ENCODE peak calls at places on chromosomes 1 and 21, in five cellular contexts. K is EL, L is foreskin melanocyte, D is dermis microvascular lymphatic vessel endothelial cell, Y is memory B cell. J is an unnamed sample.

GRCh38 chr1:88433556-88433955 is 250.5 kb upstream of the PKN2 start:
- DNase-seq in K (peak), L (no peak), D (no peak), Y (no peak), J (no peak)

GRCh38 chr1:11337536-11338350 is 64.7 kb downstream of the UBIAD1 start:
- DNase-seq in K (peak), L (no peak), D (peak), Y (peak), J (peak)

GRCh38 chr1:4056422-4056821 is 156.3 kb upstream of the C1orf174 start:
- DNase-seq in K (no peak), L (no peak), D (no peak), Y (no peak), J (no peak)

GRCh38 chr21:34107606-34108005 is 34.2 kb downstream of the MRPS6 start:
- DNase-seq in K (no peak), L (peak), D (no peak), Y (no peak), J (no peak)

GRCh38 chr1:89608627-89609338 is 24.1 kb upstream of the LRRC8C start:
- DNase-seq in K (no peak), L (no peak), D (no peak), Y (no peak), J (no peak)

GRCh38 chr1:94705755-94706154 is 114.4 kb upstream of the SLC44A3 start:
- DNase-seq in K (peak), L (peak), D (no peak), Y (no peak), J (no peak)

GRCh38 chr1:89425056-89425455 is 61.2 kb downstream of the GBP6 start:
- DNase-seq in K (no peak), L (no peak), D (no peak), Y (no peak), J (no peak)

GRCh38 chr1:1058088-1058905 is 15.8 kb downstream of the RNF223 start:
- DNase-seq in K (no peak), L (no peak), D (no peak), Y (no peak), J (no peak)

GRCh38 chr1:17521946-17522612 is 17.4 kb upstream of the ARHGEF10L start:
- DNase-seq in K (no peak), L (no peak), D (no peak), Y (no peak), J (no peak)

GRCh38 chr1:93588955-93589354 is 92.7 kb downstream of the BCAR3 start:
- DNase-seq in K (no peak), L (no peak), D (no peak), Y (no peak), J (no peak)

GRCh38 chr21:46208761-46209721 is 19.5 kb downstream of the LSS start:
- DNase-seq in K (no peak), L (no peak), D (no peak), Y (no peak), J (no peak)

GRCh38 chr21:17416139-17416538 is 96.7 kb upstream of the CXADR start:
- DNase-seq in K (no peak), L (no peak), D (no peak), Y (no peak), J (no peak)

GRCh38 chr1:15584489-15585363 is at the start of gene AGMAT:
- DNase-seq in K (peak), L (no peak), D (no peak), Y (peak), J (no peak)

GRCh38 chr1:111911036-111911435 is 78.4 kb downstream of the KCND3 start:
- DNase-seq in K (no peak), L (no peak), D (no peak), Y (no peak), J (no peak)

GRCh38 chr1:71339238-71339637 is 258.4 kb upstream of the ZRANB2 start:
- DNase-seq in K (peak), L (peak), D (no peak), Y (no peak), J (no peak)

GRCh38 chr1:113388621-113389355 is 1.5 kb upstream of the MAGI3 start:
- DNase-seq in K (peak), L (peak), D (no peak), Y (no peak), J (no peak)

GRCh38 chr1:204821476-204821875 is 49.2 kb upstream of the NFASC start:
- DNase-seq in K (no peak), L (no peak), D (peak), Y (no peak), J (no peak)

GRCh38 chr21:29793712-29794111 is 146.1 kb downstream of the GRIK1 start:
- DNase-seq in K (no peak), L (no peak), D (no peak), Y (no peak), J (no peak)

GRCh38 chr1:201877877-201878339 is 10.8 kb upstream of the SHISA4 start:
- DNase-seq in K (peak), L (peak), D (peak), Y (no peak), J (no peak)

GRCh38 chr1:29900086-29900485 is 663.8 kb downstream of the PTPRU start:
- DNase-seq in K (no peak), L (no peak), D (no peak), Y (no peak), J (no peak)

GRCh38 chr1:101153692-101154091 is 83.1 kb upstream of the S1PR1 start:
- DNase-seq in K (no peak), L (no peak), D (no peak), Y (no peak), J (no peak)

GRCh38 chr1:92749024-92749634 is 35.8 kb downstream of the EVI5 start:
- DNase-seq in K (peak), L (peak), D (peak), Y (no peak), J (no peak)

J was measured in glomerular endothelial cell.